ENCODE peak calls at places on chromosome 11, in four cellular contexts. One of them, this sample, is unnamed.
A peak's percentile ranks its signal among the peaks of the same experiment; 100 is the strongest.

GRCh38 chr11:62552465-62552782 is 5.8 kb upstream of the AHNAK start:
- DNase-seq in fibroblast of mammary gland: peak; percentile 82
- DNase-seq in GM20000: no peak
- DNase-seq in HFF-Myc: peak; percentile 62
- DNase-seq in this sample: no peak

GRCh38 chr11:125401746-125402145 is 94.3 kb downstream of the FEZ1 start:
- DNase-seq in HFF-Myc: no peak
- DNase-seq in GM20000: no peak
- DNase-seq in fibroblast of mammary gland: no peak
- DNase-seq in this sample: no peak

GRCh38 chr11:84855846-84856245 is 771.3 kb downstream of the DLG2 start:
- DNase-seq in HFF-Myc: no peak
- DNase-seq in GM20000: no peak
- DNase-seq in fibroblast of mammary gland: peak; percentile 55
- DNase-seq in this sample: no peak

GRCh38 chr11:2779499-2779980 is 79.7 kb upstream of the KCNQ1OT1 start:
- DNase-seq in HFF-Myc: no peak
- DNase-seq in GM20000: no peak
- DNase-seq in fibroblast of mammary gland: no peak
- DNase-seq in this sample: no peak

GRCh38 chr11:20161923-20162322 is 1.6 kb upstream of the DBX1 start:
- DNase-seq in fibroblast of mammary gland: no peak
- DNase-seq in HFF-Myc: no peak
- DNase-seq in GM20000: no peak
- DNase-seq in this sample: no peak

GRCh38 chr11:96241351-96241841 is 101.6 kb downstream of the MAML2 start:
- DNase-seq in HFF-Myc: no peak
- DNase-seq in GM20000: no peak
- DNase-seq in fibroblast of mammary gland: no peak
- DNase-seq in this sample: no peak

GRCh38 chr11:78176605-78177141 is 11.8 kb downstream of the KCTD21 start:
- DNase-seq in GM20000: no peak
- DNase-seq in HFF-Myc: no peak
- DNase-seq in fibroblast of mammary gland: no peak
- DNase-seq in this sample: no peak

GRCh38 chr11:19398772-19399542 is 158.2 kb upstream of the E2F8 start:
- DNase-seq in fibroblast of mammary gland: peak; percentile 98
- DNase-seq in HFF-Myc: peak; percentile 41
- DNase-seq in GM20000: no peak
- DNase-seq in this sample: peak; percentile 71

GRCh38 chr11:9461760-9462134 is 935 bp downstream of the ZNF143 start:
- DNase-seq in GM20000: no peak
- DNase-seq in HFF-Myc: no peak
- DNase-seq in fibroblast of mammary gland: peak; percentile 33
- DNase-seq in this sample: no peak

GRCh38 chr11:14500181-14500651 is 605 bp upstream of the COPB1 start:
- DNase-seq in HFF-Myc: no peak
- DNase-seq in fibroblast of mammary gland: peak; percentile 63
- DNase-seq in GM20000: peak; percentile 52
- DNase-seq in this sample: no peak

GRCh38 chr11:126104420-126104819 is 41.8 kb upstream of the CDON start:
- DNase-seq in fibroblast of mammary gland: no peak
- DNase-seq in GM20000: no peak
- DNase-seq in HFF-Myc: no peak
- DNase-seq in this sample: no peak

GRCh38 chr11:82117339-82117738 is 616.3 kb downstream of the FAM181B start:
- DNase-seq in fibroblast of mammary gland: no peak
- DNase-seq in HFF-Myc: no peak
- DNase-seq in GM20000: no peak
- DNase-seq in this sample: no peak

GRCh38 chr11:71256080-71256479 is 3.7 kb upstream of the SHANK2 start:
- DNase-seq in GM20000: no peak
- DNase-seq in fibroblast of mammary gland: no peak
- DNase-seq in HFF-Myc: no peak
- DNase-seq in this sample: no peak

GRCh38 chr11:11979487-11980117 is 28.8 kb downstream of the DKK3 start:
- DNase-seq in GM20000: no peak
- DNase-seq in HFF-Myc: no peak
- DNase-seq in fibroblast of mammary gland: peak; percentile 77
- DNase-seq in this sample: peak; percentile 84

GRCh38 chr11:67544591-67545242 is 21.5 kb upstream of the CABP2 start:
- DNase-seq in HFF-Myc: no peak
- DNase-seq in GM20000: no peak
- DNase-seq in fibroblast of mammary gland: no peak
- DNase-seq in this sample: no peak

GRCh38 chr11:46389450-46390330 is 1.9 kb downstream of the CHRM4 start:
- DNase-seq in fibroblast of mammary gland: peak; percentile 50
- DNase-seq in GM20000: peak; percentile 92
- DNase-seq in HFF-Myc: no peak
- DNase-seq in this sample: no peak

GRCh38 chr11:1351278-1351937 is 38.3 kb upstream of the BRSK2 start:
- DNase-seq in HFF-Myc: no peak
- DNase-seq in GM20000: no peak
- DNase-seq in fibroblast of mammary gland: no peak
- DNase-seq in this sample: no peak

GRCh38 chr11:63007920-63008319 is 7.7 kb downstream of the SLC22A8 start:
- DNase-seq in HFF-Myc: no peak
- DNase-seq in fibroblast of mammary gland: no peak
- DNase-seq in GM20000: no peak
- DNase-seq in this sample: no peak

GRCh38 chr11:115819014-115819413 is 314.8 kb upstream of the CADM1 start:
- DNase-seq in GM20000: no peak
- DNase-seq in HFF-Myc: no peak
- DNase-seq in fibroblast of mammary gland: no peak
- DNase-seq in this sample: no peak

DNA sequence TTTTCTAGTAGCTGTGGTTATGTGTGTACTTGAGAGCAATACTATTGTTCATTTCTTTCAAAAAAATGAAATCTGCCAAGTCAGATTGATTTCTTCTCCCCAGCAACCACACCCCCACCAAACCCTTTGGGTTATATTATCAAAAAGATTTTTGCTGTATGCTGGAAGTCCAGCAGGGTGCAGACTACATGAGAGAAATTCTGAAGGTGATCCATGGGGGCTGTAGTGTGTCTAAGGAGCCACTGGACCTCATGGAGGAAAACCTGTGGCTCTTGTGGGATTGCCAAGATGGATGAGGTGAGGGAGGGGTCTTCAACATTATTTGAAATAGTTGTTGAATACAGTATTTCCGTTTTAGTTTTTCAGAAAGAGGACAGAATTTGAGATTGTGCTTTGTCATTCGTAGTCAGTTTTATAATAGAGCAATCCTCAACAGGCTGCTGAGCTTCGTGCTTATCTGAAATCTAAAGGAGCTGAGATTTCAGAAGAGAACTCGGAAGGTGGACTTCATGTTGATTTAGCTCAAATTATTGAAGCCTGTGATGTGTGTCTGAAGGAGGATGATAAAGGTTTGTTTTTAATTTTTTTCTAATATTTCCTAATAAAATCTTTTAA is 3.1 kb downstream of the EIF3M start:
- DNase-seq in GM20000: no peak
- DNase-seq in fibroblast of mammary gland: peak; percentile 46
- DNase-seq in HFF-Myc: no peak
- DNase-seq in this sample: no peak
- TF ChIP-seq CTCF in GM20000: no peak
- TF ChIP-seq CTCF in fibroblast of mammary gland: peak; percentile 41
- TF ChIP-seq CTCF in HFF-Myc: peak; percentile 29
- TF ChIP-seq CTCF in this sample: no peak

GRCh38 chr11:66178183-66178582 is 90.3 kb upstream of the RAB1B start:
- DNase-seq in GM20000: no peak
- DNase-seq in HFF-Myc: no peak
- DNase-seq in fibroblast of mammary gland: no peak
- DNase-seq in this sample: no peak

GRCh38 chr11:66181632-66182345 is 86.7 kb upstream of the RAB1B start:
- DNase-seq in fibroblast of mammary gland: no peak
- DNase-seq in HFF-Myc: no peak
- DNase-seq in GM20000: no peak
- DNase-seq in this sample: no peak

GRCh38 chr11:66172146-66172545 is 96.3 kb upstream of the RAB1B start:
- DNase-seq in fibroblast of mammary gland: peak; percentile 77
- DNase-seq in GM20000: no peak
- DNase-seq in HFF-Myc: no peak
- DNase-seq in this sample: no peak

GRCh38 chr11:66178871-66179270 is 89.6 kb upstream of the RAB1B start:
- DNase-seq in fibroblast of mammary gland: no peak
- DNase-seq in GM20000: no peak
- DNase-seq in HFF-Myc: no peak
- DNase-seq in this sample: no peak

DNA sequence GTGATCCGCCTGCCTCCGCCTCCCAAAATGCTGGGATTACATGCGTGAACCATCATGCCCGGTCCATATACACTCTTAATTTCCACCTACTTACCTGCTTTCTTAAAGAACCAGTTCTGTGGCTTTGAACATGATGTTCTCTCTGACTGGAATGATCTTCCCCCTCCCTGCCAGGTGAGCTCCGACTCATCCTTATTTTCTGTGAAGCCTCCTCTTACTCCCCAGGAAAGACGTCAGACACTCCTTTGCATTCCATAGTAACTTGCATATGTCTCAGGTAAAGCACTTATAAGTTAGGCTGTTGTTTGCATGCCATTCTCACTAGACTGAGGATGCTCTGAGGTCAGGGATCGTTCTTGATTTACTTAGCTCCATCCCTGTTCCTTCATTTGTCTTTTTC is 91.8 kb upstream of the RAB1B start:
- DNase-seq in fibroblast of mammary gland: no peak
- DNase-seq in HFF-Myc: no peak
- DNase-seq in GM20000: no peak
- DNase-seq in this sample: no peak
- TF ChIP-seq CTCF in fibroblast of mammary gland: no peak
- TF ChIP-seq CTCF in HFF-Myc: no peak
- TF ChIP-seq CTCF in GM20000: no peak
- TF ChIP-seq CTCF in this sample: no peak

GRCh38 chr11:132962026-132962425 is 570.3 kb downstream of the OPCML start:
- DNase-seq in fibroblast of mammary gland: no peak
- DNase-seq in HFF-Myc: peak; percentile 2
- DNase-seq in GM20000: no peak
- DNase-seq in this sample: no peak
- TF ChIP-seq CTCF in fibroblast of mammary gland: no peak
- TF ChIP-seq CTCF in HFF-Myc: no peak
- TF ChIP-seq CTCF in GM20000: no peak
- TF ChIP-seq CTCF in this sample: no peak

GRCh38 chr11:58060939-58061672 is 30.4 kb downstream of the OR6Q1 start:
- DNase-seq in fibroblast of mammary gland: peak; percentile 8
- DNase-seq in HFF-Myc: no peak
- DNase-seq in GM20000: no peak
- DNase-seq in this sample: no peak
- TF ChIP-seq CTCF in fibroblast of mammary gland: peak; percentile 32
- TF ChIP-seq CTCF in HFF-Myc: no peak
- TF ChIP-seq CTCF in GM20000: no peak
- TF ChIP-seq CTCF in this sample: no peak

DNA sequence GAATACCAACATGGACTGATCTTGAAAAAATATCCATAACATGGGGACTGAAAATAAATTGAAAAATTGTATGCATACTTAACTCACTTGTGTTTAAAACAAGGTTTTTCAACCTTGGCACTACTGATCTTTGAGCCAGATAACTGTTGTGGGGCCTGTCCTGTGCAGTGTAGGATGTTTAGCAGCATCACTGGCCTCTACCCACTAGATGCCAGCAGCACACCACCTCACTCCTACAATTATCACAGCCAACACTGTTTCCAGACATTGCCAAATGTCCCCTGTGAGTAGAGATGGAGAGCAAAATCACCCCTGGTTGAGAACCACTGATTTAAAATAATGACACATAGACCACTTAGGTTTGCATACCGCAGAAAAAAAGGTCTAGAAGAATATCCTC is 45.0 kb upstream of the SLC1A2 start:
- DNase-seq in GM20000: no peak
- DNase-seq in fibroblast of mammary gland: no peak
- DNase-seq in HFF-Myc: no peak
- DNase-seq in this sample: no peak
- TF ChIP-seq CTCF in GM20000: no peak
- TF ChIP-seq CTCF in fibroblast of mammary gland: peak; percentile 11
- TF ChIP-seq CTCF in HFF-Myc: peak; percentile 25
- TF ChIP-seq CTCF in this sample: no peak

This sample was measured in coronary artery.